ENCODE peak calls at places on chromosomes 2 and 18, in five cellular contexts. One of them, this sample, is unnamed.
A peak's percentile ranks its signal among the peaks of the same experiment; 100 is the strongest.

GRCh38 chr2:159201321-159202063 is 85.0 kb downstream of the WDSUB1 start:
- DNase-seq in keratinocyte: no peak
- DNase-seq in MM.1S: peak; percentile 71
- DNase-seq in H9: no peak
- DNase-seq in HCT116: no peak
- DNase-seq in this sample: no peak

GRCh38 chr2:111160758-111161157 is 40.0 kb downstream of the BCL2L11 start:
- DNase-seq in MM.1S: no peak
- DNase-seq in H9: no peak
- DNase-seq in keratinocyte: no peak
- DNase-seq in HCT116: no peak
- DNase-seq in this sample: peak; percentile 82

GRCh38 chr18:22765889-22766288 is 167.2 kb upstream of the RBBP8 start:
- DNase-seq in keratinocyte: no peak
- DNase-seq in H9: no peak
- DNase-seq in MM.1S: no peak
- DNase-seq in HCT116: no peak
- DNase-seq in this sample: no peak

GRCh38 chr18:45412577-45412976 is 202.7 kb upstream of the SLC14A2 start:
- DNase-seq in keratinocyte: peak; percentile 45
- DNase-seq in MM.1S: no peak
- DNase-seq in HCT116: no peak
- DNase-seq in H9: no peak
- DNase-seq in this sample: peak; percentile 87

GRCh38 chr2:33180915-33181314 is 234.2 kb downstream of the LTBP1 start:
- DNase-seq in keratinocyte: no peak
- DNase-seq in MM.1S: no peak
- DNase-seq in HCT116: no peak
- DNase-seq in H9: no peak
- DNase-seq in this sample: no peak

GRCh38 chr18:62069556-62069955 is 117.3 kb downstream of the PIGN start:
- DNase-seq in MM.1S: no peak
- DNase-seq in keratinocyte: no peak
- DNase-seq in HCT116: no peak
- DNase-seq in H9: no peak
- DNase-seq in this sample: peak; percentile 13

GRCh38 chr2:23330214-23330613 is 54.8 kb upstream of the KLHL29 start:
- DNase-seq in H9: peak; percentile 79
- DNase-seq in MM.1S: peak; percentile 12
- DNase-seq in keratinocyte: no peak
- DNase-seq in HCT116: no peak
- DNase-seq in this sample: no peak

GRCh38 chr2:204280239-204280638 is 265.0 kb upstream of the PARD3B start:
- DNase-seq in H9: no peak
- DNase-seq in HCT116: no peak
- DNase-seq in keratinocyte: no peak
- DNase-seq in MM.1S: no peak
- DNase-seq in this sample: no peak

GRCh38 chr2:199882667-199883066 is 28.4 kb upstream of the C2orf69 start:
- DNase-seq in HCT116: no peak
- DNase-seq in H9: no peak
- DNase-seq in keratinocyte: no peak
- DNase-seq in MM.1S: no peak
- DNase-seq in this sample: no peak
- H3K27ac ChIP-seq in HCT116: no peak overlapping the region
- H3K27ac ChIP-seq in H9: no peak overlapping the region
- H3K27ac ChIP-seq in keratinocyte: no peak overlapping the region
- H3K27ac ChIP-seq in MM.1S: no peak overlapping the region
- H3K27ac ChIP-seq in this sample: no peak overlapping the region

GRCh38 chr2:104340879-104341812 is 512.8 kb upstream of the POU3F3 start:
- DNase-seq in HCT116: no peak
- DNase-seq in keratinocyte: no peak
- DNase-seq in MM.1S: no peak
- DNase-seq in H9: no peak
- DNase-seq in this sample: no peak
- H2AFZ ChIP-seq in HCT116: no peak overlapping the region
- H2AFZ ChIP-seq in keratinocyte: no peak overlapping the region
- H2AFZ ChIP-seq in MM.1S: no peak overlapping the region
- H2AFZ ChIP-seq in H9: no peak overlapping the region
- H2AFZ ChIP-seq in this sample: no peak overlapping the region

DNA sequence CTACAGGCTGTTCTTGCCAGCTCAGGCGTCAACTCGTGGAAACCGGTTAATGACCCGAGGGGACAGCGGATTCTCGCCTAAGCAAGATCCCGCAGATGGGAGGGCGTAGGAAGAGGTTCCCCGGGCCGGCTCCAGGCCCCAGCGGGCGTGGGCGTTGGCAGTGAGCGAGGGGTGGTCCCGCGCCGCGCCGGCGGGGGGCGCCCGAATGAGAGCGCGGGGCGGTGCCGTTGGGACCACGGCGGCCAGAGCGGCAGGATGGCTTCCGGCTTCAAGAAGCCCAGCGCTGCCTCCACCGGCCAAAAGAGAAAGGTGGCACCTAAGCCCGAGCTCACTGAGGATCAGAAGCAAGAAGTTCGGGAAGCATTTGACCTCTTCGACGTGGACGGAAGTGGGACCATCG is at the start of gene CETN1:
- DNase-seq in HCT116: no peak
- DNase-seq in H9: no peak
- DNase-seq in keratinocyte: no peak
- DNase-seq in MM.1S: no peak
- DNase-seq in this sample: no peak
- H4K20me1 ChIP-seq in HCT116: no peaks in the 10 kb centered on the region
- H4K20me1 ChIP-seq in H9: no peaks in the 10 kb centered on the region
- H4K20me1 ChIP-seq in keratinocyte: no peaks in the 10 kb centered on the region
- H4K20me1 ChIP-seq in MM.1S: no peaks in the 10 kb centered on the region
- H4K20me1 ChIP-seq in this sample: no peaks in the 10 kb centered on the region

GRCh38 chr2:144505245-144505801 is 14.6 kb downstream of the ZEB2 start:
- DNase-seq in keratinocyte: no peak
- DNase-seq in MM.1S: no peak
- DNase-seq in H9: no peak
- DNase-seq in HCT116: no peak
- DNase-seq in this sample: peak; percentile 19
- H3K27ac ChIP-seq in keratinocyte: no peak overlapping the region
- H3K27ac ChIP-seq in MM.1S: no peak overlapping the region
- H3K27ac ChIP-seq in H9: no peak overlapping the region
- H3K27ac ChIP-seq in HCT116: no peak overlapping the region
- H3K27ac ChIP-seq in this sample: no peak overlapping the region

DNA sequence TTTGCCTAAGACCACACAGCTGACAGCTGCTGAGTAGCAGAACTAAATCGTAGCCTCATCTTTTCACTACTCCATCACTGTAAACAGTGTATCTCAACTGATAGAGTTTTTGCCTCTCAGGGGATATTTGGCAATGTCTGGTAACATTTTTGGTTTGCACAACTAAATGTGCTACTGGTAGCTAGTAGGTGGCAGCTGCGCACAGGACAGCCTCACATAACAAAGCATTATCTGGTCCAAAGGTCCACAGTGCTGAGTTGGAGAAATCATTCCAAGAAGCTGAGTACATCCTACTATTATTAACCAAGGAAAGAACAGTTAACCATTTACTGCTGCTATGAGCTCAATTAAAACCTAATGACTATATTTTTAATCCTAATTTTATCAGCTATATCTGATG is 6.1 kb upstream of the CCDC102B start:
- DNase-seq in keratinocyte: no peak
- DNase-seq in HCT116: no peak
- DNase-seq in H9: no peak
- DNase-seq in MM.1S: no peak
- DNase-seq in this sample: no peak
- H2AFZ ChIP-seq in keratinocyte: no peak overlapping the region
- H2AFZ ChIP-seq in HCT116: no peak overlapping the region
- H2AFZ ChIP-seq in H9: no peak overlapping the region
- H2AFZ ChIP-seq in MM.1S: no peak overlapping the region
- H2AFZ ChIP-seq in this sample: no peak overlapping the region

GRCh38 chr18:12315481-12315880 is 7.4 kb downstream of the TUBB6 start:
- DNase-seq in keratinocyte: no peak
- DNase-seq in MM.1S: no peak
- DNase-seq in HCT116: no peak
- DNase-seq in H9: no peak
- DNase-seq in this sample: no peak

GRCh38 chr18:12310762-12311161 is 2.7 kb downstream of the TUBB6 start:
- DNase-seq in keratinocyte: no peak
- DNase-seq in H9: no peak
- DNase-seq in HCT116: no peak
- DNase-seq in MM.1S: no peak
- DNase-seq in this sample: no peak

GRCh38 chr18:12314586-12315305 is 6.7 kb downstream of the TUBB6 start:
- DNase-seq in MM.1S: peak; percentile 53
- DNase-seq in H9: no peak
- DNase-seq in keratinocyte: no peak
- DNase-seq in HCT116: no peak
- DNase-seq in this sample: no peak

GRCh38 chr18:12313530-12314245 is 5.6 kb downstream of the TUBB6 start:
- DNase-seq in keratinocyte: no peak
- DNase-seq in HCT116: no peak
- DNase-seq in MM.1S: no peak
- DNase-seq in H9: no peak
- DNase-seq in this sample: no peak

DNA sequence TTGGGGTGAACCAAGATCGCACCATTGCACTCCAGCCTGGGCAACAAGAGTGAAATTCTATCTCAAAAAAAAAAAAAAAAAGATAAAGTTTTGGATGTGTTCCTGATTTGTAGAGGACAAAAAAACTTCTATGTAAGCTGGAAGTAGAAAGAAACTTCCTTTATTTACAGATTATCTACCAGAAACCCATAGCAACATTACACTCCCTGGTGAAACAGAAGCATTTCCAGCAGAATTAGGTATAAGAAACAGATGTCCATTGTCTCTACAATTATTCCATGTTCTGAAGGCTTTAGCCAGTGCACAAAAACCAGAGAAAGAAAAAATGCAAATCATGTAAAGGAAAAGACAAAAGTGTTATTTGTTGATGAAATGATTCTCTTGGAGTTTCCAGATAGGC is 4.9 kb downstream of the TUBB6 start:
- DNase-seq in HCT116: no peak
- DNase-seq in H9: no peak
- DNase-seq in keratinocyte: no peak
- DNase-seq in MM.1S: no peak
- DNase-seq in this sample: no peak
- H4K20me1 ChIP-seq in HCT116: no peaks in the 10 kb centered on the region
- H4K20me1 ChIP-seq in H9: no peaks in the 10 kb centered on the region
- H4K20me1 ChIP-seq in keratinocyte: peaks cover 11% of the 10 kb centered on the region
- H4K20me1 ChIP-seq in MM.1S: no peaks in the 10 kb centered on the region
- H4K20me1 ChIP-seq in this sample: peaks cover 19% of the 10 kb centered on the region

DNA sequence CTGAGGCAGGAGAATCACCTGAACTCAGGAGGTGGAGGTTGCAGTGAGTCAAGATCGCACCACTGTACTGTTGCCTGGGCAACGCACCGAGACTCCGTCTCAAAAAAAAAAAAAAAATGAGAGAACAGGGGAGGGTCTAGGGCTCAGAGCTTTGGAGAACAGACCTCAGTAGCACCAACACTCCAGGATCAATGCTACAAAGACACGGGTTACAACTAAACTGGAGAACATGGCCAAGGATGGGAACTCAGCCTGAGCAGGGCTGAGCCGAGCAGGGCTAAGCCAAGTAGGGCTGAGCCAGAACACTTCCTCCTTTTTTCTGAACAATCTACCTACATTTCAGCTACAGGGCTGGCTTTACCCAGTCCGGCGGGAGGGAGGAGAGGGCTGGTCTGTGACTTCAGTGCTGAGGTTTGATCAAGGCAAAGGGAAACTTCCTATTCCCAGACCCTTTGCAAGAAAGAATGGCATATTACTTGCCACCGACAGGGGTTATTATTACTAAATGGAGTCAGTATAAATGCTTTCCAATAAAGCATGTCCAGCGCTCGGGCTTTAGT is 2.9 kb upstream of the CASP8 start:
- DNase-seq in H9: peak; percentile 35
- DNase-seq in keratinocyte: no peak
- DNase-seq in HCT116: no peak
- DNase-seq in MM.1S: peak; percentile 59
- DNase-seq in this sample: no peak
- H3K27ac ChIP-seq in H9: peak overlapping the region; percentile 2
- H3K27ac ChIP-seq in keratinocyte: peak overlapping the region; percentile 99
- H3K27ac ChIP-seq in HCT116: peak overlapping the region; percentile 76
- H3K27ac ChIP-seq in MM.1S: peak overlapping the region; percentile 96
- H3K27ac ChIP-seq in this sample: peak overlapping the region; percentile 96

DNA sequence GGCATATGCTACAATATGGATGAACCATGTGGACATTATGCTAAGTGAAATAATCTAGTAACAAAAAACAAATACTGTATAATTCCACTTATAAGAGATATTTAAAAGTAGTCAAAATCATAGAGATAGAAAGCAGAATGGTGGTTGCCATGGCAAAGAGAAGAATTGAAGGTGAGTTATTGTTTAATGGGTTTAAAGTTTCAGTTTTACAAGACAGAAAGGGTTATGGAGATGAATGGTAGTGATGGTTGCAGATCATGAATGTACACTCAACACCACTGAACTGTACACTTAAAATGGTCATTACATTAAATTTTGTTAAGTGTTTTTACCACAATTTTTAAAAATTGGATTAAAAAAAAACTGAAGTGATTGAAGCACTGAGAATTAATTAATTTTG is 298.2 kb upstream of the ZC3H15 start:
- DNase-seq in keratinocyte: no peak
- DNase-seq in H9: no peak
- DNase-seq in HCT116: no peak
- DNase-seq in MM.1S: no peak
- DNase-seq in this sample: no peak
- H2AFZ ChIP-seq in keratinocyte: no peak overlapping the region
- H2AFZ ChIP-seq in H9: no peak overlapping the region
- H2AFZ ChIP-seq in HCT116: no peak overlapping the region
- H2AFZ ChIP-seq in MM.1S: no peak overlapping the region
- H2AFZ ChIP-seq in this sample: no peak overlapping the region

DNA sequence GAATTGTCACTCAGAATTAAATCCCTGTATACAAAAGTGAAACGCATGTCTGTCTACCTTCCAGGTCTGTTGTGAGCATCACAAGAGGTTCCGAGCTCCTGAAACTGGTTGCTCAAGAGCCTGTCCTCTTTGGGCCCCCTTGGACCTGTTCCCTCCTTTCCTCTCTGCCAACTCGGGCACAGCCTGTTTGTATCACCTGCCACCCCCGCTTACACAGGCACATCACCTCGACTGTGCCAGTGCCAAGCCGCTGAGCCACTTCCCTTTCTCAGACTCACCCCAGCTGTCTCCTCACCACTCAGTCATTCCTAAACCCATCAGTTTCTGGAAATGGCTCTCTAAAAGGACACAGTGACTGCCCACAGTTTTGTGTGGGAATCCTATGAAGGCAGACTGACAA is 3.1 kb downstream of the EFR3B start:
- DNase-seq in H9: no peak
- DNase-seq in MM.1S: no peak
- DNase-seq in HCT116: no peak
- DNase-seq in keratinocyte: no peak
- DNase-seq in this sample: no peak
- H4K20me1 ChIP-seq in H9: no peaks in the 10 kb centered on the region
- H4K20me1 ChIP-seq in MM.1S: no peaks in the 10 kb centered on the region
- H4K20me1 ChIP-seq in HCT116: no peaks in the 10 kb centered on the region
- H4K20me1 ChIP-seq in keratinocyte: peaks cover 6% of the 10 kb centered on the region
- H4K20me1 ChIP-seq in this sample: peaks cover 4% of the 10 kb centered on the region

This sample was measured in mammary epithelial cell.